ENCODE peak calls at places on chromosomes 5 and 9, in five cellular contexts. X is CD4-positive, alpha-beta memory T cell; L is foreskin fibroblast; M is skeletal muscle cell; C is heart right ventricle. Z is an unnamed sample.

GRCh38 chr9:68610016-68610415 is 69.3 kb upstream of the TMEM252 start:
- DNase-seq in L (no peak), C (no peak), M (no peak), X (no peak), Z (no peak)

GRCh38 chr5:171845857-171846785 is 60.5 kb downstream of the SMIM23 start:
- DNase-seq in L (peak; percentile 77), X (no peak), M (no peak), C (peak; percentile 38), Z (no peak)

GRCh38 chr5:139178582-139178917 is 19.6 kb downstream of the SIL1 start:
- DNase-seq in C (no peak), X (no peak), L (no peak), M (no peak), Z (no peak)

GRCh38 chr5:143025971-143026370 is 255.8 kb downstream of the ARHGAP26 start:
- DNase-seq in M (peak; percentile 59), L (peak; percentile 53), X (no peak), C (no peak), Z (no peak)

GRCh38 chr5:107444327-107444726 is 226.4 kb downstream of the EFNA5 start:
- DNase-seq in M (no peak), C (no peak), X (no peak), L (no peak), Z (no peak)

GRCh38 chr5:31731016-31731415 is 92.1 kb downstream of the PDZD2 start:
- DNase-seq in L (no peak), X (peak; percentile 52), M (no peak), C (no peak), Z (no peak)

GRCh38 chr9:6576930-6577329 is 68.6 kb downstream of the GLDC start:
- DNase-seq in M (no peak), L (no peak), X (no peak), C (no peak), Z (no peak)

GRCh38 chr5:143427122-143427735 is 23.7 kb upstream of the NR3C1 start:
- DNase-seq in M (no peak), X (no peak), L (no peak), C (no peak), Z (no peak)

GRCh38 chr5:122183098-122183794 is 53.9 kb downstream of the ZNF474 start:
- DNase-seq in M (peak; percentile 92), X (no peak), L (peak; percentile 83), C (peak; percentile 78), Z (peak; percentile 78)

GRCh38 chr5:178458140-178458539 is 132.1 kb downstream of the COL23A1 start:
- DNase-seq in X (no peak), L (no peak), C (no peak), M (no peak), Z (no peak)

GRCh38 chr5:179273074-179273435 is 72.2 kb downstream of the ADAMTS2 start:
- DNase-seq in L (no peak), X (no peak), M (no peak), C (no peak), Z (no peak)

DNA sequence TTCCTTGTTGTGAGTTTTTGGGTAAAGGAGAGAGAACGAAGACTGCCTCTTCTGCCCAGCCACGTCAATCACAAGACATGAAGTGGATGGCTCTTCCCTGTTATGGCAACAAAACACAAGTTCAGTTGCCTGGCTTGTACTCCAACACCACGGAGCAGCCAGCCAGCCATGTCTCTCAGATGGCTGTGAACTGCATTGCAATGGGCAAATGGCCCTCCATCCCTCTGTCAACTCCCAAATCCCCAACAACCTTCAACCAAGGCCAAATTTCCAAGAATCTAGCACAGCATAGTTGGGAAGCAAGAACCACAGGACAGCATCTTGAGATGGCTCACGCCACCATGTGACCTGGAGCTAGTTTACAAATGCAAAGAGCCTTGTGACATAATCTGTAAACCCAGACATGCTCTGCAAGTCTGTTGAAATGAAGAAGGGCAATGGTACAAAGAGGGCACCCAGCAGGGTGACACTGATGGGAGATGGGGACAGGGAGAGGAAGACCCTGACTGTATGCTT is 53.9 kb downstream of the ZNF366 start:
- DNase-seq in C (no peak), X (no peak), L (no peak), M (no peak), Z (no peak)
- H3K4me3 ChIP-seq in C (no peak overlapping the region), X (no peak overlapping the region), L (peak overlapping the region; percentile 0), M (no peak overlapping the region), Z (no peak overlapping the region)

GRCh38 chr9:109497193-109498165 is 628 bp downstream of the PTPN3 start:
- DNase-seq in M (no peak), X (no peak), L (peak; percentile 42), C (no peak), Z (no peak)

GRCh38 chr9:109500421-109500974 is 2.4 kb upstream of the PTPN3 start:
- DNase-seq in C (no peak), X (no peak), L (no peak), M (no peak), Z (no peak)

GRCh38 chr9:109499631-109500120 is 1.6 kb upstream of the PTPN3 start:
- DNase-seq in M (no peak), L (peak; percentile 68), C (peak; percentile 58), X (no peak), Z (no peak)

GRCh38 chr9:109499061-109499630 is 1.0 kb upstream of the PTPN3 start:
- DNase-seq in X (no peak), C (no peak), L (no peak), M (no peak), Z (no peak)

GRCh38 chr9:109498195-109499060 is at the start of gene PTPN3:
- DNase-seq in C (no peak), M (no peak), L (peak; percentile 35), X (no peak), Z (no peak)
- H3K4me3 ChIP-seq in C (peak within 1 kb of the TSS; percentile 58), M (peak within 1 kb of the TSS; percentile 53), L (peak within 1 kb of the TSS; percentile 50), X (no peak within 1 kb of the TSS), Z (peak within 1 kb of the TSS; percentile 65)

GRCh38 chr5:113266227-113266912 is 168.4 kb downstream of the TSSK1B start:
- DNase-seq in C (no peak), X (no peak), M (no peak), L (no peak), Z (no peak)
- H3K4me3 ChIP-seq in C (no peak overlapping the region), X (no peak overlapping the region), M (no peak overlapping the region), L (no peak overlapping the region), Z (no peak overlapping the region)

DNA sequence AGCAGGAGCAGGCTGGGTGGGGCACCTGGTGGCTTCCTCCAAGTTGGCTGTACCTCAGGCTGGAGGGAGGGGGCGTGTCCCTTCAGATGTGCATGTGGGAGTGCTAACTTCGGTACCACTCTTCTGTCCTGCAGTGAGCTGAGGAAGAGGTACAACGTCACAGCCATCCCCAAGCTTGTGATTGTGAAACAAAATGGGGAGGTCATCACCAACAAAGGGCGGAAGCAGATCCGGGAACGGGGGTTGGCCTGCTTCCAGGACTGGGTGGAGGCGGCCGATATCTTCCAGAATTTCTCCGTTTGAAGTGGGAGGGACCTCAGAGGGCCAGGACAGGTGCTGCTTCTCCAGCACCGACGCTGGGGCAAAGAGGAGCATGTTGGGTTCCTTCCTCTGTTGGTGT is 9.3 kb downstream of the NXNL2 start:
- DNase-seq in X (no peak), M (no peak), C (peak; percentile 32), L (no peak), Z (no peak)
- H3K4me3 ChIP-seq in X (no peak overlapping the region), M (no peak overlapping the region), C (no peak overlapping the region), L (no peak overlapping the region), Z (no peak overlapping the region)